ENCODE peak calls at places on chromosomes 4 and X, in eight cellular contexts. U is mammary epithelial cell; M is stimulated activated CD8-positive, alpha-beta memory T cell treated with anti-CD3 and anti-CD28 coated beads, Interleukin-15, amount 100 ng/mL, for 24 hours; I is small intestine; Y is EL; T is foreskin fibroblast; H is putamen; R is nephron progenitor cell. X is an unnamed sample.

GRCh38 chrX:13053171-13053570 is 8.8 kb upstream of the FAM9C start:
- DNase-seq in U (no peak), M (no peak), I (no peak), Y (no peak), T (no peak), H (no peak), R (no peak), X (no peak)

GRCh38 chr4:174753031-174753430 is 76.0 kb downstream of the GLRA3 start:
- DNase-seq in U (no peak), M (no peak), I (no peak), Y (no peak), T (no peak), H (no peak), R (no peak), X (no peak)

GRCh38 chr4:11585506-11585905 is 156.8 kb upstream of the HS3ST1 start:
- DNase-seq in U (peak), M (no peak), I (peak), Y (no peak), T (peak), H (peak), R (no peak), X (no peak)

GRCh38 chr4:68451246-68452211 is 4.3 kb downstream of the TMPRSS11E start:
- DNase-seq in U (peak), M (no peak), I (no peak), Y (no peak), T (no peak), H (no peak), R (no peak), X (no peak)

GRCh38 chr4:84726356-84726755 is 143.4 kb downstream of the CDS1 start:
- DNase-seq in U (no peak), M (no peak), I (no peak), Y (peak), T (peak), H (no peak), R (no peak), X (no peak)

GRCh38 chr4:100875296-100876040 is 357.6 kb upstream of the EMCN start:
- DNase-seq in U (no peak), M (no peak), I (no peak), Y (no peak), T (no peak), H (no peak), R (no peak), X (no peak)

GRCh38 chrX:38968817-38969216 is 167.6 kb downstream of the MID1IP1 start:
- DNase-seq in U (no peak), M (no peak), I (no peak), Y (no peak), T (peak), H (peak), R (no peak), X (no peak)

GRCh38 chrX:37846934-37847732 is at the start of gene DYNLT3:
- DNase-seq in U (peak), M (peak), I (peak), Y (peak), T (peak), H (peak), R (peak), X (peak)

GRCh38 chr4:56575820-56576429 is 70.3 kb downstream of the ARL9 start:
- DNase-seq in U (peak), M (no peak), I (peak), Y (peak), T (peak), H (peak), R (no peak), X (no peak)

GRCh38 chrX:108736509-108737479 is at the start of gene IRS4:
- DNase-seq in U (peak), M (no peak), I (no peak), Y (peak), T (peak), H (no peak), R (peak), X (no peak)

GRCh38 chr4:63348735-63349673 is 1060.2 kb downstream of the TECRL start:
- DNase-seq in U (no peak), M (no peak), I (no peak), Y (no peak), T (no peak), H (no peak), R (no peak), X (no peak)

GRCh38 chrX:123425904-123426303 is 241.8 kb downstream of the GRIA3 start:
- DNase-seq in U (peak), M (no peak), I (no peak), Y (no peak), T (peak), H (peak), R (no peak), X (no peak)

GRCh38 chr4:16706251-16706650 is 192.2 kb downstream of the LDB2 start:
- DNase-seq in U (no peak), M (no peak), I (no peak), Y (no peak), T (no peak), H (no peak), R (no peak), X (no peak)

GRCh38 chr4:112817933-112818921 is 181.3 kb downstream of the LARP7 start:
- DNase-seq in U (peak), M (no peak), I (no peak), Y (peak), T (peak), H (peak), R (peak), X (no peak)

GRCh38 chr4:71713611-71714203 is 70.2 kb downstream of the GC start:
- DNase-seq in U (peak), M (no peak), I (peak), Y (peak), T (peak), H (peak), R (no peak), X (no peak)

GRCh38 chr4:141350122-141350904 is 129.6 kb downstream of the ZNF330 start:
- DNase-seq in U (peak), M (no peak), I (peak), Y (peak), T (peak), H (no peak), R (no peak), X (no peak)

GRCh38 chrX:23935116-23935515 is 27.3 kb downstream of the CXorf58 start:
- DNase-seq in U (no peak), M (no peak), I (no peak), Y (no peak), T (peak), H (no peak), R (no peak), X (no peak)

GRCh38 chr4:128831526-128832252 is 22.2 kb downstream of the JADE1 start:
- DNase-seq in U (no peak), M (no peak), I (peak), Y (no peak), T (peak), H (peak), R (peak), X (no peak)

GRCh38 chr4:89539797-89540711 is 232.5 kb upstream of the GPRIN3 start:
- DNase-seq in U (no peak), M (no peak), I (no peak), Y (peak), T (peak), H (no peak), R (no peak), X (no peak)

GRCh38 chrX:50492720-50493119 is 22.1 kb upstream of the DGKK start:
- DNase-seq in U (no peak), M (no peak), I (no peak), Y (no peak), T (no peak), H (no peak), R (no peak), X (no peak)

GRCh38 chr4:95263960-95264359 is 284.8 kb downstream of the UNC5C start:
- DNase-seq in U (no peak), M (no peak), I (no peak), Y (no peak), T (no peak), H (peak), R (no peak), X (no peak)

GRCh38 chr4:108980455-108981239 is 217.8 kb upstream of the ETNPPL start:
- DNase-seq in U (no peak), M (no peak), I (no peak), Y (no peak), T (no peak), H (no peak), R (no peak), X (no peak)

X was measured in breast epithelium.